ENCODE peak calls at places on chromosome 11, in six cellular contexts. One of them, this sample, is unnamed.

GRCh38 chr11:34068098-34068497 is 16.6 kb downstream of the CAPRIN1 start:
- DNase-seq in effector memory CD4-positive, alpha-beta T cell: no peak
- DNase-seq in keratinocyte: no peak
- DNase-seq in A549: no peak
- DNase-seq in CD8-positive, alpha-beta T cell: no peak
- DNase-seq in A673: peak; percentile 88
- DNase-seq in this sample: no peak

GRCh38 chr11:36394056-36394455 is 98.0 kb downstream of the PRR5L start:
- DNase-seq in A673: no peak
- DNase-seq in A549: no peak
- DNase-seq in CD8-positive, alpha-beta T cell: no peak
- DNase-seq in effector memory CD4-positive, alpha-beta T cell: peak; percentile 33
- DNase-seq in keratinocyte: no peak
- DNase-seq in this sample: no peak

GRCh38 chr11:85923455-85923854 is 68.3 kb downstream of the CCDC83 start:
- DNase-seq in A549: no peak
- DNase-seq in effector memory CD4-positive, alpha-beta T cell: no peak
- DNase-seq in keratinocyte: no peak
- DNase-seq in CD8-positive, alpha-beta T cell: no peak
- DNase-seq in A673: no peak
- DNase-seq in this sample: no peak

GRCh38 chr11:60875366-60875720 is 8.0 kb downstream of the ZP1 start:
- DNase-seq in CD8-positive, alpha-beta T cell: no peak
- DNase-seq in A673: no peak
- DNase-seq in A549: no peak
- DNase-seq in keratinocyte: no peak
- DNase-seq in effector memory CD4-positive, alpha-beta T cell: no peak
- DNase-seq in this sample: no peak

GRCh38 chr11:82732734-82733443 is 775 bp downstream of the FAM181B start:
- DNase-seq in A673: peak; percentile 25
- DNase-seq in A549: no peak
- DNase-seq in CD8-positive, alpha-beta T cell: no peak
- DNase-seq in effector memory CD4-positive, alpha-beta T cell: no peak
- DNase-seq in keratinocyte: no peak
- DNase-seq in this sample: peak; percentile 22

GRCh38 chr11:100151944-100152343 is 535.1 kb upstream of the ARHGAP42 start:
- DNase-seq in A549: no peak
- DNase-seq in A673: peak; percentile 79
- DNase-seq in effector memory CD4-positive, alpha-beta T cell: no peak
- DNase-seq in CD8-positive, alpha-beta T cell: no peak
- DNase-seq in keratinocyte: no peak
- DNase-seq in this sample: no peak

GRCh38 chr11:1937616-1938342 is 9.4 kb upstream of the MRPL23 start:
- DNase-seq in A549: no peak
- DNase-seq in effector memory CD4-positive, alpha-beta T cell: no peak
- DNase-seq in CD8-positive, alpha-beta T cell: no peak
- DNase-seq in A673: no peak
- DNase-seq in keratinocyte: no peak
- DNase-seq in this sample: no peak

GRCh38 chr11:75858613-75859012 is 43.6 kb downstream of the UVRAG start:
- DNase-seq in A549: no peak
- DNase-seq in effector memory CD4-positive, alpha-beta T cell: no peak
- DNase-seq in CD8-positive, alpha-beta T cell: no peak
- DNase-seq in keratinocyte: no peak
- DNase-seq in A673: peak; percentile 29
- DNase-seq in this sample: no peak

GRCh38 chr11:5922749-5923426 is 19.2 kb upstream of the OR56A3 start:
- DNase-seq in A673: no peak
- DNase-seq in effector memory CD4-positive, alpha-beta T cell: no peak
- DNase-seq in keratinocyte: peak; percentile 61
- DNase-seq in CD8-positive, alpha-beta T cell: no peak
- DNase-seq in A549: no peak
- DNase-seq in this sample: no peak

GRCh38 chr11:28697920-28698827 is 590.0 kb downstream of the METTL15 start:
- DNase-seq in effector memory CD4-positive, alpha-beta T cell: no peak
- DNase-seq in CD8-positive, alpha-beta T cell: no peak
- DNase-seq in A673: peak; percentile 93
- DNase-seq in keratinocyte: no peak
- DNase-seq in A549: peak; percentile 10
- DNase-seq in this sample: no peak

GRCh38 chr11:65384301-65384889 is 1.9 kb upstream of the SLC25A45 start:
- DNase-seq in A549: no peak
- DNase-seq in A673: peak; percentile 56
- DNase-seq in effector memory CD4-positive, alpha-beta T cell: no peak
- DNase-seq in CD8-positive, alpha-beta T cell: no peak
- DNase-seq in keratinocyte: no peak
- DNase-seq in this sample: no peak

GRCh38 chr11:110312670-110313069 is 16.3 kb upstream of the RDX start:
- DNase-seq in A549: no peak
- DNase-seq in A673: no peak
- DNase-seq in effector memory CD4-positive, alpha-beta T cell: no peak
- DNase-seq in keratinocyte: no peak
- DNase-seq in CD8-positive, alpha-beta T cell: no peak
- DNase-seq in this sample: no peak

GRCh38 chr11:118961189-118961588 is 5.1 kb downstream of the UPK2 start:
- DNase-seq in A673: no peak
- DNase-seq in keratinocyte: no peak
- DNase-seq in A549: no peak
- DNase-seq in effector memory CD4-positive, alpha-beta T cell: no peak
- DNase-seq in CD8-positive, alpha-beta T cell: no peak
- DNase-seq in this sample: no peak

GRCh38 chr11:76656571-76657081 is 13.9 kb downstream of the LRRC32 start:
- DNase-seq in A673: no peak
- DNase-seq in effector memory CD4-positive, alpha-beta T cell: no peak
- DNase-seq in keratinocyte: no peak
- DNase-seq in A549: no peak
- DNase-seq in CD8-positive, alpha-beta T cell: no peak
- DNase-seq in this sample: no peak

GRCh38 chr11:86155210-86155844 is 86.4 kb upstream of the PICALM start:
- DNase-seq in A549: no peak
- DNase-seq in keratinocyte: peak; percentile 77
- DNase-seq in CD8-positive, alpha-beta T cell: no peak
- DNase-seq in A673: no peak
- DNase-seq in effector memory CD4-positive, alpha-beta T cell: no peak
- DNase-seq in this sample: no peak

GRCh38 chr11:75105462-75105925 is 8.8 kb upstream of the OR2AT4 start:
- DNase-seq in keratinocyte: no peak
- DNase-seq in effector memory CD4-positive, alpha-beta T cell: no peak
- DNase-seq in A549: no peak
- DNase-seq in A673: peak; percentile 87
- DNase-seq in CD8-positive, alpha-beta T cell: no peak
- DNase-seq in this sample: no peak

GRCh38 chr11:112748713-112749481 is 212.3 kb upstream of the NCAM1 start:
- DNase-seq in A549: no peak
- DNase-seq in CD8-positive, alpha-beta T cell: no peak
- DNase-seq in A673: no peak
- DNase-seq in keratinocyte: no peak
- DNase-seq in effector memory CD4-positive, alpha-beta T cell: no peak
- DNase-seq in this sample: no peak

GRCh38 chr11:46381836-46382643 is 571 bp downstream of the MDK start:
- DNase-seq in effector memory CD4-positive, alpha-beta T cell: no peak
- DNase-seq in A549: no peak
- DNase-seq in CD8-positive, alpha-beta T cell: no peak
- DNase-seq in keratinocyte: no peak
- DNase-seq in A673: peak; percentile 88
- DNase-seq in this sample: no peak

GRCh38 chr11:130037058-130037457 is 32.6 kb upstream of the APLP2 start:
- DNase-seq in A673: no peak
- DNase-seq in CD8-positive, alpha-beta T cell: no peak
- DNase-seq in keratinocyte: peak; percentile 71
- DNase-seq in effector memory CD4-positive, alpha-beta T cell: no peak
- DNase-seq in A549: no peak
- DNase-seq in this sample: no peak

GRCh38 chr11:30585067-30585891 is 874 bp downstream of the MPPED2 start:
- DNase-seq in CD8-positive, alpha-beta T cell: no peak
- DNase-seq in A549: peak; percentile 3
- DNase-seq in keratinocyte: no peak
- DNase-seq in effector memory CD4-positive, alpha-beta T cell: no peak
- DNase-seq in A673: peak; percentile 44
- DNase-seq in this sample: no peak

GRCh38 chr11:75831915-75832502 is 17.0 kb downstream of the UVRAG start:
- DNase-seq in A549: no peak
- DNase-seq in keratinocyte: no peak
- DNase-seq in A673: no peak
- DNase-seq in effector memory CD4-positive, alpha-beta T cell: no peak
- DNase-seq in CD8-positive, alpha-beta T cell: no peak
- DNase-seq in this sample: no peak

GRCh38 chr11:83816572-83817187 is 530.5 kb upstream of the CCDC90B start:
- DNase-seq in effector memory CD4-positive, alpha-beta T cell: no peak
- DNase-seq in A673: peak; percentile 91
- DNase-seq in CD8-positive, alpha-beta T cell: no peak
- DNase-seq in keratinocyte: no peak
- DNase-seq in A549: peak; percentile 10
- DNase-seq in this sample: no peak

GRCh38 chr11:16891964-16892363 is 122.2 kb downstream of the PLEKHA7 start:
- DNase-seq in CD8-positive, alpha-beta T cell: no peak
- DNase-seq in A673: no peak
- DNase-seq in A549: no peak
- DNase-seq in effector memory CD4-positive, alpha-beta T cell: no peak
- DNase-seq in keratinocyte: no peak
- DNase-seq in this sample: no peak

GRCh38 chr11:17063171-17064002 is 14.1 kb downstream of the RPS13 start:
- DNase-seq in effector memory CD4-positive, alpha-beta T cell: peak; percentile 9
- DNase-seq in A673: peak; percentile 54
- DNase-seq in A549: peak; percentile 54
- DNase-seq in keratinocyte: no peak
- DNase-seq in CD8-positive, alpha-beta T cell: no peak
- DNase-seq in this sample: no peak

GRCh38 chr11:123174196-123175183 is 20.6 kb downstream of the CLMP start:
- DNase-seq in CD8-positive, alpha-beta T cell: no peak
- DNase-seq in keratinocyte: peak; percentile 77
- DNase-seq in A549: no peak
- DNase-seq in effector memory CD4-positive, alpha-beta T cell: no peak
- DNase-seq in A673: peak; percentile 97
- DNase-seq in this sample: no peak
- H3K4me1 ChIP-seq in CD8-positive, alpha-beta T cell: no peaks in the 10 kb centered on the region
- H3K4me1 ChIP-seq in keratinocyte: peaks cover 32% of the 10 kb centered on the region
- H3K4me1 ChIP-seq in A549: peaks cover 41% of the 10 kb centered on the region
- H3K4me1 ChIP-seq in effector memory CD4-positive, alpha-beta T cell: no peaks in the 10 kb centered on the region
- H3K4me1 ChIP-seq in A673: peaks cover 57% of the 10 kb centered on the region
- H3K4me1 ChIP-seq in this sample: no peaks in the 10 kb centered on the region

GRCh38 chr11:73391665-73392064 is 15.5 kb downstream of the RELT start:
- DNase-seq in A549: no peak
- DNase-seq in A673: no peak
- DNase-seq in keratinocyte: no peak
- DNase-seq in CD8-positive, alpha-beta T cell: no peak
- DNase-seq in effector memory CD4-positive, alpha-beta T cell: no peak
- DNase-seq in this sample: no peak
- H3K4me1 ChIP-seq in A549: peaks cover 40% of the 10 kb centered on the region
- H3K4me1 ChIP-seq in A673: peaks cover 28% of the 10 kb centered on the region
- H3K4me1 ChIP-seq in keratinocyte: peaks cover 48% of the 10 kb centered on the region
- H3K4me1 ChIP-seq in CD8-positive, alpha-beta T cell: peaks cover 5% of the 10 kb centered on the region
- H3K4me1 ChIP-seq in effector memory CD4-positive, alpha-beta T cell: peaks cover 6% of the 10 kb centered on the region
- H3K4me1 ChIP-seq in this sample: no peaks in the 10 kb centered on the region

GRCh38 chr11:114132944-114133394 is 73.5 kb downstream of the ZBTB16 start:
- DNase-seq in CD8-positive, alpha-beta T cell: no peak
- DNase-seq in keratinocyte: no peak
- DNase-seq in A549: no peak
- DNase-seq in A673: peak; percentile 76
- DNase-seq in effector memory CD4-positive, alpha-beta T cell: no peak
- DNase-seq in this sample: no peak
- H3K4me1 ChIP-seq in CD8-positive, alpha-beta T cell: no peaks in the 10 kb centered on the region
- H3K4me1 ChIP-seq in keratinocyte: no peaks in the 10 kb centered on the region
- H3K4me1 ChIP-seq in A549: no peaks in the 10 kb centered on the region
- H3K4me1 ChIP-seq in A673: peaks cover 88% of the 10 kb centered on the region
- H3K4me1 ChIP-seq in effector memory CD4-positive, alpha-beta T cell: peaks cover 2% of the 10 kb centered on the region
- H3K4me1 ChIP-seq in this sample: peaks cover 14% of the 10 kb centered on the region

DNA sequence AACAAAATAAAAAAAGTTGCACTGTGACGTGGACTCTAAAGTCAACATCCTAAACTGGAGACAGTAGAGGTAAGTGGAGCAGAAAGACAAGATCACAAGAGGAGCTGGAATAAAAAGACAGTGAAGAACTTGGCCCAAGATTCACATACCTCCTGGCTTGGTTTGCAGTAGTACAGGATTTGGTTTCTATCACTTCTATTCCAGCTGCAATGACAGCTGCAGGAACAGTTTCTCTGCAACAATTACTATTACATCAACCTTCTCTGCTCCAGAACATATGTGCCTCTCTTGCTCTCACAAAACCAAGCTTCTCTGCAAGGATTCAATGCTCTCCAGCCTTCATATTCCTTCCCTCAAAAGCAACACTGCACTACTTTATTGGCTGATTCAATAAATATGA is 7.8 kb upstream of the KDM2A start:
- DNase-seq in A673: no peak
- DNase-seq in A549: no peak
- DNase-seq in keratinocyte: no peak
- DNase-seq in CD8-positive, alpha-beta T cell: no peak
- DNase-seq in effector memory CD4-positive, alpha-beta T cell: no peak
- DNase-seq in this sample: no peak
- H3K4me1 ChIP-seq in A673: no peaks in the 10 kb centered on the region
- H3K4me1 ChIP-seq in A549: peaks cover 20% of the 10 kb centered on the region
- H3K4me1 ChIP-seq in keratinocyte: no peaks in the 10 kb centered on the region
- H3K4me1 ChIP-seq in CD8-positive, alpha-beta T cell: peaks cover 10% of the 10 kb centered on the region
- H3K4me1 ChIP-seq in effector memory CD4-positive, alpha-beta T cell: no peaks in the 10 kb centered on the region
- H3K4me1 ChIP-seq in this sample: peaks cover 9% of the 10 kb centered on the region

This sample was measured in naive thymus-derived CD4-positive, alpha-beta T cell.